ENCODE peak calls at places on chromosome 15, in ten cellular contexts. I is NCI-H1092; B is EL; J is mesenchymal stem cell; F is SIG-M5; L is body of pancreas; U is posterior cingulate gyrus; C is CD4-positive, alpha-beta memory T cell; G is NCI-H2171; A is thoracic aorta. Y is an unnamed sample.

GRCh38 chr15:78638658-78639314 is 2.2 kb downstream of the CHRNB4 start:
- DNase-seq in L (peak), C (peak), U (peak), F (no peak), I (peak), G (peak), J (peak), A (no peak), B (peak), Y (peak)

GRCh38 chr15:94607176-94607654 is 375.9 kb downstream of the MCTP2 start:
- DNase-seq in J (peak), G (no peak), F (no peak), C (no peak), B (no peak), U (no peak), A (no peak), L (peak), I (no peak), Y (peak)

GRCh38 chr15:31021067-31021665 is 29.7 kb upstream of the MTMR10 start:
- DNase-seq in B (no peak), J (no peak), F (no peak), L (no peak), G (no peak), I (no peak), A (no peak), U (no peak), C (no peak), Y (no peak)

GRCh38 chr15:45402955-45403892 is 24.9 kb upstream of the GATM start:
- DNase-seq in C (peak), L (peak), J (peak), A (no peak), U (no peak), G (peak), B (peak), F (no peak), I (no peak), Y (peak)

GRCh38 chr15:66899555-66900350 is 165.6 kb upstream of the SMAD3 start:
- DNase-seq in F (no peak), U (no peak), J (no peak), I (no peak), L (no peak), B (peak), C (no peak), A (no peak), G (no peak), Y (no peak)

GRCh38 chr15:65921780-65922179 is 52.5 kb downstream of the RAB11A start:
- DNase-seq in C (no peak), J (no peak), A (no peak), F (no peak), B (no peak), U (no peak), I (no peak), G (no peak), L (no peak), Y (no peak)

GRCh38 chr15:51973775-51974174 is 2.2 kb upstream of the LEO1 start:
- DNase-seq in B (no peak), F (no peak), U (no peak), I (no peak), A (no peak), J (no peak), L (no peak), C (no peak), G (no peak), Y (no peak)

GRCh38 chr15:85047271-85047948 is 65.8 kb downstream of the PDE8A start:
- DNase-seq in A (no peak), J (peak), B (peak), G (no peak), I (no peak), F (no peak), L (peak), U (no peak), C (no peak), Y (peak)

GRCh38 chr15:77549552-77550274 is 83.0 kb downstream of the LINGO1 start:
- DNase-seq in L (no peak), J (no peak), B (no peak), G (no peak), I (no peak), C (no peak), U (no peak), F (no peak), A (no peak), Y (no peak)

GRCh38 chr15:66865622-66866611 is 163.9 kb downstream of the SMAD6 start:
- DNase-seq in G (no peak), U (no peak), C (no peak), B (no peak), L (peak), F (peak), A (no peak), J (no peak), I (no peak), Y (no peak)

GRCh38 chr15:61720197-61720596 is 340.1 kb downstream of the VPS13C start:
- DNase-seq in C (no peak), J (no peak), G (no peak), B (no peak), U (no peak), L (no peak), F (no peak), I (no peak), A (no peak), Y (no peak)

GRCh38 chr15:94524565-94524964 is 293.2 kb downstream of the MCTP2 start:
- DNase-seq in U (no peak), B (no peak), G (no peak), I (no peak), L (no peak), A (no peak), J (no peak), F (no peak), C (no peak), Y (no peak)

GRCh38 chr15:77030928-77031375 is 36.0 kb downstream of the PSTPIP1 start:
- DNase-seq in C (no peak), B (no peak), J (no peak), G (no peak), U (no peak), L (no peak), A (no peak), F (no peak), I (no peak), Y (no peak)

GRCh38 chr15:62972814-62973213 is 69.7 kb upstream of the TPM1 start:
- DNase-seq in I (no peak), C (no peak), F (no peak), L (peak), A (no peak), U (no peak), J (peak), G (no peak), B (peak), Y (peak)

GRCh38 chr15:83092309-83092976 is 15.0 kb upstream of the TM6SF1 start:
- DNase-seq in J (peak), G (no peak), B (peak), U (no peak), C (no peak), L (peak), A (no peak), I (no peak), F (peak), Y (peak)

GRCh38 chr15:67521770-67522568 is 1.0 kb downstream of the C15orf61 start:
- DNase-seq in B (peak), L (peak), I (no peak), C (no peak), J (peak), G (no peak), F (no peak), U (no peak), A (no peak), Y (peak)

GRCh38 chr15:101613130-101614000 is 38.8 kb downstream of the TM2D3 start:
- DNase-seq in F (no peak), G (peak), B (peak), U (peak), C (no peak), A (peak), L (peak), J (peak), I (peak), Y (peak)

GRCh38 chr15:50107591-50108408 is 11.2 kb downstream of the ATP8B4 start:
- DNase-seq in F (peak), I (no peak), C (no peak), G (no peak), B (no peak), J (no peak), L (peak), A (no peak), U (no peak), Y (no peak)

GRCh38 chr15:90038639-90039095 is 37.5 kb downstream of the ZNF710 start:
- DNase-seq in C (no peak), G (no peak), L (peak), B (no peak), A (no peak), I (no peak), U (no peak), J (no peak), F (no peak), Y (no peak)

Y was measured in fibroblast of pulmonary artery.